ENCODE peak calls at places on chromosomes 1 and 21, in six cellular contexts. O is H1, V is IMR-90, R is mesenchymal stem cell, M is neuronal stem cell, Z is trophoblast cell. X is an unnamed sample.

GRCh38 chr1:86396503-86396900 is 379 bp upstream of the ODF2L start:
- DNase-seq in O (no peak), V (no peak), R (no peak), M (no peak), Z (no peak), X (no peak)

GRCh38 chr1:172394167-172394751 is 26.2 kb upstream of the C1orf105 start:
- DNase-seq in O (no peak), V (peak), R (peak), M (no peak), Z (no peak), X (no peak)

GRCh38 chr1:156677616-156678596 is 699 bp upstream of the NES start:
- DNase-seq in O (no peak), V (peak), R (peak), M (peak), Z (peak), X (peak)

GRCh38 chr1:12333036-12333785 is 103.4 kb downstream of the VPS13D start:
- DNase-seq in O (no peak), V (no peak), R (no peak), M (no peak), Z (no peak), X (no peak)

GRCh38 chr1:198919667-198920398 is 281.0 kb downstream of the PTPRC start:
- DNase-seq in O (no peak), V (no peak), R (peak), M (no peak), Z (no peak), X (no peak)

GRCh38 chr1:145956776-145957442 is 908 bp downstream of the LIX1L start:
- DNase-seq in O (no peak), V (peak), R (peak), M (no peak), Z (no peak), X (no peak)

GRCh38 chr1:205458777-205459566 is 3.1 kb upstream of the BLACAT1 start:
- DNase-seq in O (no peak), V (peak), R (peak), M (no peak), Z (peak), X (peak)

GRCh38 chr1:11707621-11708276 is 16.2 kb downstream of the DRAXIN start:
- DNase-seq in O (no peak), V (no peak), R (no peak), M (no peak), Z (no peak), X (peak)

GRCh38 chr1:226351709-226352108 is 42.7 kb upstream of the LIN9 start:
- DNase-seq in O (no peak), V (no peak), R (no peak), M (no peak), Z (no peak), X (peak)

GRCh38 chr1:53578358-53578757 is 119.2 kb downstream of the DMRTB1 start:
- DNase-seq in O (no peak), V (peak), R (no peak), M (no peak), Z (no peak), X (no peak)

GRCh38 chr1:180136311-180136967 is 18.2 kb upstream of the QSOX1 start:
- DNase-seq in O (no peak), V (peak), R (no peak), M (no peak), Z (peak), X (no peak)

GRCh38 chr1:85975770-85976386 is 180.7 kb downstream of the COL24A1 start:
- DNase-seq in O (peak), V (no peak), R (no peak), M (no peak), Z (no peak), X (peak)

GRCh38 chr1:92087542-92087941 is 7.4 kb downstream of the BTBD8 start:
- DNase-seq in O (no peak), V (no peak), R (no peak), M (no peak), Z (no peak), X (no peak)

GRCh38 chr1:228083871-228084278 is 1.4 kb downstream of the ARF1 start:
- DNase-seq in O (no peak), V (peak), R (peak), M (no peak), Z (peak), X (no peak)

GRCh38 chr1:18554597-18554996 is 73.9 kb downstream of the KLHDC7A start:
- DNase-seq in O (no peak), V (no peak), R (no peak), M (no peak), Z (no peak), X (no peak)

GRCh38 chr1:212514782-212515181 is 82.1 kb downstream of the NENF start:
- DNase-seq in O (no peak), V (no peak), R (peak), M (no peak), Z (peak), X (peak)

GRCh38 chr1:178536844-178537371 is 24.0 kb downstream of the TEX35 start:
- DNase-seq in O (no peak), V (peak), R (peak), M (no peak), Z (peak), X (peak)

GRCh38 chr1:173100476-173101107 is 49.9 kb upstream of the TNFSF18 start:
- DNase-seq in O (no peak), V (no peak), R (no peak), M (no peak), Z (no peak), X (no peak)

GRCh38 chr1:2817784-2818564 is 16.5 kb upstream of the TTC34 start:
- DNase-seq in O (no peak), V (no peak), R (no peak), M (no peak), Z (no peak), X (no peak)

GRCh38 chr1:2814511-2815075 is 13.1 kb upstream of the TTC34 start:
- DNase-seq in O (no peak), V (no peak), R (no peak), M (no peak), Z (no peak), X (no peak)

GRCh38 chr1:2812939-2813653 is 11.6 kb upstream of the TTC34 start:
- DNase-seq in O (no peak), V (no peak), R (no peak), M (no peak), Z (no peak), X (no peak)

GRCh38 chr1:2816786-2817185 is 15.3 kb upstream of the TTC34 start:
- DNase-seq in O (no peak), V (no peak), R (no peak), M (no peak), Z (no peak), X (no peak)

DNA sequence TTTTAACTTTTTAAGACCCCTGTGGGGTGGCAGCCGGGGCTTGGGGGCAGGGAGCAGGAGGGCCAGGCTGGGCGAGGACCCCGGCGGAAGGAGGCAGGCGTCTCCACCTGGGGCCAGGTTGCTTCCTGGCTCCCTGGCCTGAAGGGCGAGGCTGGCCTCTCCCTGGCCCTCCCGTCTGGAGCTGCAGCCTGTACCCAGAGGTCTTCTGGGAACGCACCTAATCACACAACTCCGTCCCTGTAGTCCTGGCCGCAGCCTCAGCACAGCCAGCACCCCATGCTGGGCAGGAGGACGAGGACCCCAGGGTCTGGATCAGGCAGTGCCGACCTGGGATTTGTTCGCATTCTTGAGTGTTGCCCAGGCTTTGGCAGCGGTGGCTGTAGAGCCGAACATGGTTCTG is 14.1 kb upstream of the TTC34 start:
- DNase-seq in O (no peak), V (no peak), R (no peak), M (no peak), Z (no peak), X (no peak)
- H3K4ac ChIP-seq in O (no peak), V (no peak), R (no peak), M (no peak), Z (no peak), X (no peak)

GRCh38 chr1:242017580-242018233 is 18.8 kb upstream of the MAP1LC3C start:
- DNase-seq in O (no peak), V (peak), R (peak), M (no peak), Z (peak), X (peak)
- H3K4me3 ChIP-seq in O (no peak), V (no peak), R (no peak), M (no peak), Z (no peak), X (no peak)

DNA sequence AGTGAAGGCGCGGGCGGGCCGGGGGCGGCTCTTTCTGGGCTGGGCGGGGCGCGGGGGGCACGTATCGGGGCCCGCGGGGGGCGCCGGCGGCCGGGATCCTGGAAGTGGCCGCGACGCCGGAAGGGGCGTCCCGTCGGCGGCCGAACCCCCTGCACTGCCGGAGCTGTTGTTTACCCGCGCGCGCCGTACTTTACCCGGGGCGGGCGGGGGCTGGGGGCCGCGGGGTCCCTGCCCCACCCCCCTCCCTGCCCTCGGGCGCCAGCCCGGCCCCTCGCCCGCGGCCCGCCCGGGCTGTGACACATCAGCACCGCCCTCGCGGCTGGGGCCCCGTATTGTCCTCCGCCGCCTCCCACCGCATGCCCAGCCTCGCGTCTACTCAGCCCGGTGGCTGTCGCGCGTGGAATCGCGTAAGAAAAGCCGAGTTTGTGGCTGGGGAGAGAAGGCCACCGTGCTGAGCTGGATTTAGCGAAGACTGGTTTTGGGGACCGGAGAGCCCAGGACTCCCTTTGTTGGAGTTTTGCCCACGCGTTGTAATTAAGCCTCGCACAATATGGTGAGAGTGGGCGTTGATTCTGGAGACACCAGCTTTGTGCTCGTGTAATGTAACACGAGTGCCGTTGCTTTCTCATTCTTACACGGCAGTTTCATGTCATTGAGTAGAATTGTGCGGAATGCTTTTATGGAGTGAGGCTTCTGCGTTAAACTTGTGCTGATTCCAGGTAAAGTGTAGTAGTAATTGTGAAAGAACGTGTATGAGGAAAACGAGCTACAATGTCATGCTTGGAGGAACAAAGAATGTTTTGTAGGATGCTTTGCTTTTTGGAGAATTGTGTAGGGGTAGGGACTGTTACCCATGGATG is 554 bp downstream of the BACH1 start:
- DNase-seq in O (no peak), V (peak), R (peak), M (peak), Z (peak), X (peak)
- H3K23ac ChIP-seq in O (no peak), V (peak), R (peak), M (peak), Z (peak), X (peak)

GRCh38 chr21:45258476-45258875 is 29.2 kb downstream of the POFUT2 start:
- DNase-seq in O (no peak), V (no peak), R (no peak), M (no peak), Z (no peak), X (no peak)

GRCh38 chr21:45256912-45257672 is 30.6 kb downstream of the POFUT2 start:
- DNase-seq in O (no peak), V (no peak), R (no peak), M (no peak), Z (no peak), X (no peak)

GRCh38 chr21:45256021-45256911 is 31.4 kb downstream of the POFUT2 start:
- DNase-seq in O (no peak), V (no peak), R (no peak), M (no peak), Z (no peak), X (no peak)

GRCh38 chr21:45259206-45259795 is 28.4 kb downstream of the POFUT2 start:
- DNase-seq in O (no peak), V (no peak), R (no peak), M (no peak), Z (no peak), X (no peak)

DNA sequence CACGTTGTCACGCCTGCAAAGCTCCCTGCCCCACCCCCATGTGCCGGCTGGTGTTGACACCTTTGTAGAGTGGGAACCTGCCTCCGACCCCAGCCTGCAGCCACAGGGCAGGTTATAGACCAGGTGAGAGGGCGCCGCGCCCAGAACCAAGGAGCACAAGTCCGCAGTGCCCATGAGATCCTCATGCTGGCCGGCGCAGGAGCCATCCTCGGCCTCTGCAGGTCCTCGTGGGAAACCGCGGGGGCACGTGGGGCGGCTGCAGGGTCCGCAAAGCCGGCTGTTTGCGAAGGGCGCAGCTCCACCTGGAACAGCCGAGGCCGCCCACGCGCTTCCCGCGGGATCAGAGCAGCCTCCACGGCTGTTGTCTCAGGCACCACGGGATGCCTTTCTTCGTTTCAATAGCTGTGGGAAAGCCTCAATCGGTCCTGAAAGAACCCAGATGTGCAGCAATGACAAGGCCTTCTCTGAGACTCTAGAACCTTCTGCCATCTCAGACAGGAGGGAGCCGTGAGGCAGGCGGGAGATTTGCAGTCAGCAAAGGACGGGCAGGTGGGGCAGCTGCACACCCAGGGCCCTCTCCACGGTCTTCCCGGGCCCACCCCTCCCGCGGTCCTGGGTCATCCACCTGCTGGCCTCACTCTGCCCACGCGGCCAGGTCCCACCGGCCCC is 29.9 kb downstream of the POFUT2 start:
- DNase-seq in O (no peak), V (no peak), R (no peak), M (no peak), Z (no peak), X (no peak)
- H3K4ac ChIP-seq in O (no peak), V (no peak), R (no peak), M (no peak), Z (no peak), X (no peak)

DNA sequence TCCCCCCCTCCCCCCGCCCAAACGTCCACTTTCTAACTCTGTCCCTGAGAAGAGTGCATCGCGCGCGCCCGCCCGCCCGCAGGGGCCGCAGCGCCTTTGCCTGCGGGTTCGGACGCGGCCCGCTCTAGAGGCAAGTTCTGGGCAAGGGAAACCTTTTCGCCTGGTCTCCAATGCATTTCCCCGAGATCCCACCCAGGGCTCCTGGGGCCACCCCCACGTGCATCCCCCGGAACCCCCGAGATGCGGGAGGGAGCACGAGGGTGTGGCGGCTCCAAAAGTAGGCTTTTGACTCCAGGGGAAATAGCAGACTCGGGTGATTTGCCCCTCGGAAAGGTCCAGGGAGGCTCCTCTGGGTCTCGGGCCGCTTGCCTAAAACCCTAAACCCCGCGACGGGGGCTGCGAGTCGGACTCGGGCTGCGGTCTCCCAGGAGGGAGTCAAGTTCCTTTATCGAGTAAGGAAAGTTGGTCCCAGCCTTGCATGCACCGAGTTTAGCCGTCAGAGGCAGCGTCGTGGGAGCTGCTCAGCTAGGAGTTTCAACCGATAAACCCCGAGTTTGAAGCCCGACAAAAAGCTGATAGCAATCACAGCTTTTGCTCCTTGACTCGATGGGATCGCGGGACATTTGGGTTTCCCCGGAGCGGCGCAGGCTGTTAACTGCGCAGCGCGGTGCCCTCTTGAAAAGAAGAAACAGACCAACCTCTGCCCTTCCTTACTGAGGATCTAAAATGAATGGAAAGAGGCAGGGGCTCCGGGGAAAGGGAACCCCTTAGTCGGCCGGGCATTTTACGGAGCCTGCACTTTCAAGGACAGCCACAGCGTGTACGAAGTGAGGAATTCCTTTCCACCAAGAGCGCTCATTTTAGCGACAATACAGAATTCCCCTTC is 158.1 kb downstream of the RUNX1 start:
- DNase-seq in O (no peak), V (peak), R (peak), M (peak), Z (peak), X (peak)
- H3K4me3 ChIP-seq in O (peak), V (peak), R (peak), M (no peak), Z (peak), X (peak)

GRCh38 chr21:45419162-45419561 is 14.2 kb downstream of the COL18A1 start:
- DNase-seq in O (no peak), V (no peak), R (no peak), M (no peak), Z (no peak), X (no peak)
- H3K23ac ChIP-seq in O (no peak), V (no peak), R (no peak), M (peak), Z (no peak), X (no peak)

X was measured in mesendoderm.